ENCODE peak calls at places on chromosomes 11 and 22, in six cellular contexts. P, C, S, Y, U and N are unnamed samples.

GRCh38 chr22:39243443-39244072 is 1.2 kb downstream of the PDGFB start:
- DNase-seq in P (no peak), C (no peak), S (no peak), Y (no peak), U (peak), N (no peak)

GRCh38 chr11:10927533-10927932 is 69.7 kb upstream of the ZBED5 start:
- DNase-seq in P (no peak), C (no peak), S (no peak), Y (no peak), U (no peak), N (no peak)

GRCh38 chr11:47551086-47551485 is 1.8 kb downstream of the CELF1 start:
- DNase-seq in P (no peak), C (no peak), S (no peak), Y (peak), U (no peak), N (no peak)

GRCh38 chr22:40904101-40904500 is 42.2 kb upstream of the DNAJB7 start:
- DNase-seq in P (no peak), C (no peak), S (no peak), Y (no peak), U (no peak), N (no peak)

GRCh38 chr11:47435687-47436086 is 9.4 kb upstream of the PSMC3 start:
- DNase-seq in P (no peak), C (no peak), S (no peak), Y (no peak), U (no peak), N (no peak)

GRCh38 chr22:29784451-29785361 is 17.5 kb downstream of the UQCR10 start:
- DNase-seq in P (no peak), C (no peak), S (no peak), Y (no peak), U (no peak), N (no peak)

GRCh38 chr11:13238879-13239514 is 38.6 kb upstream of the BMAL1 start:
- DNase-seq in P (peak), C (no peak), S (no peak), Y (peak), U (peak), N (peak)

GRCh38 chr22:23938328-23939016 is 22.5 kb downstream of the GSTT2B start:
- DNase-seq in P (no peak), C (no peak), S (no peak), Y (no peak), U (no peak), N (no peak)

GRCh38 chr22:27726726-27727449 is 74.7 kb downstream of the MN1 start:
- DNase-seq in P (no peak), C (no peak), S (no peak), Y (peak), U (no peak), N (no peak)

GRCh38 chr11:109586789-109587188 is 164.8 kb downstream of the C11orf87 start:
- DNase-seq in P (no peak), C (no peak), S (no peak), Y (no peak), U (no peak), N (no peak)

GRCh38 chr22:27801197-27801615 is 350 bp downstream of the MN1 start:
- DNase-seq in P (no peak), C (no peak), S (no peak), Y (no peak), U (peak), N (no peak)

GRCh38 chr11:100855466-100856067 is 168.5 kb downstream of the ARHGAP42 start:
- DNase-seq in P (no peak), C (no peak), S (no peak), Y (peak), U (no peak), N (no peak)

GRCh38 chr11:24295360-24295759 is 201.5 kb upstream of the LUZP2 start:
- DNase-seq in P (no peak), C (no peak), S (no peak), Y (no peak), U (no peak), N (no peak)

GRCh38 chr11:70522613-70523311 is 124.4 kb downstream of the CTTN start:
- DNase-seq in P (no peak), C (no peak), S (no peak), Y (peak), U (no peak), N (no peak)

GRCh38 chr22:47107431-47107830 is 345.0 kb downstream of the TBC1D22A start:
- DNase-seq in P (no peak), C (no peak), S (no peak), Y (peak), U (no peak), N (no peak)

GRCh38 chr11:95641506-95641905 is 148.1 kb downstream of the FAM76B start:
- DNase-seq in P (no peak), C (no peak), S (no peak), Y (no peak), U (no peak), N (no peak)

GRCh38 chr11:8719260-8720190 is 36.9 kb downstream of the RPL27A start:
- DNase-seq in P (no peak), C (no peak), S (no peak), Y (peak), U (no peak), N (no peak)

GRCh38 chr11:65786786-65787636 is at the start of gene OVOL1:
- DNase-seq in P (no peak), C (no peak), S (no peak), Y (no peak), U (peak), N (no peak)

GRCh38 chr11:821513-822371 is 3.0 kb downstream of the PNPLA2 start:
- DNase-seq in P (no peak), C (no peak), S (no peak), Y (peak), U (no peak), N (no peak)

GRCh38 chr11:31817054-31817620 is 6.0 kb upstream of the PAX6 start:
- DNase-seq in P (no peak), C (no peak), S (peak), Y (peak), U (no peak), N (no peak)

GRCh38 chr11:131739243-131739882 is 368.9 kb downstream of the NTM start:
- DNase-seq in P (no peak), C (no peak), S (no peak), Y (no peak), U (no peak), N (no peak)

GRCh38 chr11:46679252-46680163 is 20.9 kb downstream of the ARHGAP1 start:
- DNase-seq in P (no peak), C (no peak), S (no peak), Y (no peak), U (no peak), N (no peak)

GRCh38 chr11:61337706-61338268 is 4.8 kb downstream of the TKFC start:
- DNase-seq in P (no peak), C (no peak), S (no peak), Y (no peak), U (no peak), N (no peak)

GRCh38 chr22:19832476-19833108 is 22.1 kb downstream of the GNB1L start:
- DNase-seq in P (no peak), C (no peak), S (no peak), Y (no peak), U (no peak), N (no peak)

GRCh38 chr11:14094481-14095037 is 132.0 kb downstream of the SPON1 start:
- DNase-seq in P (no peak), C (no peak), S (no peak), Y (no peak), U (no peak), N (no peak)

GRCh38 chr22:42388130-42388797 is 43.9 kb downstream of the NFAM1 start:
- DNase-seq in P (no peak), C (no peak), S (peak), Y (no peak), U (no peak), N (no peak)

GRCh38 chr22:49244466-49245420 is 582.9 kb downstream of the BRD1 start:
- DNase-seq in P (no peak), C (no peak), S (no peak), Y (no peak), U (no peak), N (no peak)

GRCh38 chr22:30094804-30095203 is 14.5 kb downstream of the HORMAD2 start:
- DNase-seq in P (no peak), C (no peak), S (no peak), Y (no peak), U (no peak), N (no peak)

GRCh38 chr11:120715239-120715638 is 203.7 kb downstream of the GRIK4 start:
- DNase-seq in P (no peak), C (no peak), S (no peak), Y (no peak), U (no peak), N (no peak)

GRCh38 chr11:83510530-83511449 is 224.6 kb upstream of the CCDC90B start:
- DNase-seq in P (no peak), C (no peak), S (no peak), Y (peak), U (no peak), N (no peak)

GRCh38 chr11:123481647-123482046 is 51.6 kb downstream of the GRAMD1B start:
- DNase-seq in P (no peak), C (no peak), S (no peak), Y (no peak), U (no peak), N (no peak)

GRCh38 chr11:59778122-59778521 is 22.9 kb downstream of the STX3 start:
- DNase-seq in P (no peak), C (no peak), S (no peak), Y (peak), U (no peak), N (no peak)

GRCh38 chr11:69918938-69919650 is 99.9 kb upstream of the FGF3 start:
- DNase-seq in P (no peak), C (peak), S (no peak), Y (peak), U (peak), N (peak)

GRCh38 chr22:31556627-31557203 is 60.4 kb downstream of the SFI1 start:
- DNase-seq in P (no peak), C (no peak), S (no peak), Y (peak), U (no peak), N (no peak)

GRCh38 chr22:45540122-45540521 is 37.4 kb downstream of the FBLN1 start:
- DNase-seq in P (no peak), C (no peak), S (no peak), Y (no peak), U (no peak), N (no peak)

GRCh38 chr11:29173660-29174062 is 843.2 kb downstream of the KCNA4 start:
- DNase-seq in P (no peak), C (no peak), S (no peak), Y (peak), U (no peak), N (no peak)